ENCODE peak calls at places on chromosomes 12 and 14, in six cellular contexts. G, J, K, V, B and Q are unnamed samples.

GRCh38 chr14:51539571-51540037 is 112.1 kb upstream of the FRMD6 start:
- DNase-seq in G (peak), J (no peak), K (peak), V (peak), B (no peak), Q (peak)

GRCh38 chr14:63200035-63200740 is 4.1 kb upstream of the RHOJ start:
- DNase-seq in G (no peak), J (no peak), K (no peak), V (no peak), B (no peak), Q (no peak)

GRCh38 chr12:113359133-113359938 is 949 bp downstream of the PLBD2 start:
- DNase-seq in G (no peak), J (no peak), K (no peak), V (no peak), B (no peak), Q (no peak)

GRCh38 chr14:55710506-55711041 is 130.6 kb downstream of the KTN1 start:
- DNase-seq in G (no peak), J (no peak), K (no peak), V (no peak), B (no peak), Q (no peak)

GRCh38 chr12:49904601-49905000 is 901 bp upstream of the FAIM2 start:
- DNase-seq in G (no peak), J (no peak), K (no peak), V (no peak), B (no peak), Q (no peak)

GRCh38 chr14:73660511-73660910 is 15.7 kb downstream of the DNAL1 start:
- DNase-seq in G (no peak), J (no peak), K (no peak), V (no peak), B (no peak), Q (no peak)

GRCh38 chr14:23009939-23010718 is at the start of gene C14orf93:
- DNase-seq in G (no peak), J (peak), K (no peak), V (peak), B (peak), Q (peak)

GRCh38 chr14:101962503-101962874 is 1.9 kb upstream of the DYNC1H1 start:
- DNase-seq in G (peak), J (no peak), K (no peak), V (no peak), B (peak), Q (peak)

GRCh38 chr12:25590021-25590721 is 37.1 kb upstream of the LMNTD1 start:
- DNase-seq in G (no peak), J (no peak), K (no peak), V (no peak), B (no peak), Q (no peak)

GRCh38 chr12:532908-533565 is 73.3 kb downstream of the B4GALNT3 start:
- DNase-seq in G (no peak), J (no peak), K (peak), V (no peak), B (no peak), Q (peak)

GRCh38 chr12:109818900-109819500 is 14.2 kb downstream of the TRPV4 start:
- DNase-seq in G (no peak), J (no peak), K (peak), V (no peak), B (peak), Q (no peak)

GRCh38 chr12:64157110-64157509 is 65.0 kb downstream of the KICS2 start:
- DNase-seq in G (no peak), J (no peak), K (no peak), V (no peak), B (no peak), Q (no peak)

GRCh38 chr12:98424726-98425401 is 90.5 kb upstream of the TMPO start:
- DNase-seq in G (peak), J (peak), K (no peak), V (peak), B (peak), Q (peak)

GRCh38 chr14:70567791-70568190 is 32.7 kb downstream of the MED6 start:
- DNase-seq in G (peak), J (peak), K (no peak), V (peak), B (peak), Q (no peak)

GRCh38 chr12:107126688-107127481 is 33.5 kb upstream of the CRY1 start:
- DNase-seq in G (no peak), J (no peak), K (no peak), V (no peak), B (peak), Q (peak)

GRCh38 chr12:52924764-52925716 is 20.2 kb upstream of the KRT8 start:
- DNase-seq in G (peak), J (no peak), K (peak), V (no peak), B (no peak), Q (peak)

GRCh38 chr14:105588236-105588860 is 62.0 kb downstream of the TMEM121 start:
- DNase-seq in G (no peak), J (no peak), K (no peak), V (no peak), B (no peak), Q (no peak)

GRCh38 chr12:39581592-39581991 is 38.0 kb downstream of the ABCD2 start:
- DNase-seq in G (no peak), J (no peak), K (no peak), V (no peak), B (peak), Q (no peak)